ENCODE peak calls at places on chromosome 9, in nine cellular contexts. X is iPS DF 19.7; M is amniotic stem cell; V is neuronal stem cell; B is endothelial cell; C is T-cell; I is lung microvascular endothelial cell; L is activated effector memory CD4-positive, alpha-beta T cell treated with anti-CD3 and anti-CD28 coated beads, Interleukin-2, amount 50 U/mL, for 16 hours; K is stimulated activated CD8-positive, alpha-beta memory T cell treated with anti-CD3 and anti-CD28 coated beads, Interleukin-2, amount 100 ng/mL, for 48 hours. E is an unnamed sample.

GRCh38 chr9:78312125-78312524 is 15.2 kb downstream of the PSAT1 start:
- DNase-seq in V (no peak), B (no peak), I (no peak), K (no peak), C (no peak), X (no peak), L (no peak), M (no peak), E (no peak)

GRCh38 chr9:15308511-15308910 is 1.5 kb upstream of the TTC39B start:
- DNase-seq in I (no peak), K (no peak), M (peak; percentile 31), C (no peak), V (no peak), B (no peak), X (no peak), L (no peak), E (no peak)

GRCh38 chr9:91187965-91188344 is 173.8 kb downstream of the AUH start:
- DNase-seq in X (no peak), I (no peak), M (peak; percentile 9), C (no peak), K (no peak), B (no peak), V (no peak), L (no peak), E (no peak)

GRCh38 chr9:78011037-78011436 is 20.6 kb downstream of the GNAQ start:
- DNase-seq in V (no peak), C (no peak), L (no peak), I (no peak), X (no peak), B (no peak), M (no peak), K (no peak), E (no peak)

GRCh38 chr9:113898151-113898550 is 22.0 kb downstream of the ZNF618 start:
- DNase-seq in X (no peak), K (no peak), M (no peak), B (no peak), C (no peak), L (no peak), V (no peak), I (peak; percentile 62), E (no peak)

GRCh38 chr9:135156525-135157510 is 69.3 kb downstream of the OLFM1 start:
- DNase-seq in B (peak; percentile 80), M (no peak), K (no peak), X (peak; percentile 75), V (peak; percentile 90), C (no peak), L (no peak), I (peak; percentile 44), E (no peak)

GRCh38 chr9:133969681-133970580 is 22.2 kb downstream of the VAV2 start:
- DNase-seq in I (no peak), X (no peak), V (no peak), C (no peak), L (no peak), M (no peak), K (no peak), B (no peak), E (no peak)

GRCh38 chr9:126262738-126263137 is 63.9 kb upstream of the MVB12B start:
- DNase-seq in B (no peak), C (no peak), V (no peak), K (no peak), L (no peak), M (no peak), X (no peak), I (no peak), E (no peak)

GRCh38 chr9:37564114-37564513 is 12.1 kb downstream of the FBXO10 start:
- DNase-seq in M (no peak), C (no peak), L (no peak), I (no peak), K (no peak), V (no peak), X (no peak), B (no peak), E (no peak)

GRCh38 chr9:72509635-72510034 is 11.8 kb upstream of the TMC1 start:
- DNase-seq in L (no peak), X (no peak), V (no peak), K (no peak), I (peak; percentile 9), B (no peak), M (no peak), C (no peak), E (no peak)

GRCh38 chr9:131470581-131470991 is 32.1 kb upstream of the POMT1 start:
- DNase-seq in M (no peak), C (no peak), V (no peak), K (no peak), X (no peak), L (peak; percentile 59), I (no peak), B (no peak), E (no peak)

GRCh38 chr9:16671591-16672137 is 198.8 kb downstream of the BNC2 start:
- DNase-seq in I (no peak), L (no peak), V (no peak), M (peak; percentile 20), B (no peak), C (no peak), X (no peak), K (no peak), E (no peak)

GRCh38 chr9:101027246-101027645 is 1.3 kb upstream of the PLPPR1 start:
- DNase-seq in V (no peak), L (no peak), B (no peak), C (no peak), X (no peak), I (no peak), K (no peak), M (no peak), E (no peak)

GRCh38 chr9:131279927-131280530 is 3.7 kb upstream of the FAM78A start:
- DNase-seq in C (no peak), L (no peak), B (no peak), I (no peak), V (no peak), K (no peak), X (no peak), M (no peak), E (no peak)

GRCh38 chr9:18371621-18372020 is 102.3 kb upstream of the ADAMTSL1 start:
- DNase-seq in L (no peak), K (no peak), M (no peak), X (no peak), C (no peak), I (no peak), B (no peak), V (no peak), E (no peak)

GRCh38 chr9:18721267-18722079 is 247.5 kb downstream of the ADAMTSL1 start:
- DNase-seq in C (no peak), L (no peak), B (no peak), I (no peak), M (peak; percentile 21), X (no peak), V (no peak), K (no peak), E (no peak)

GRCh38 chr9:121861501-121862180 is 210.2 kb downstream of the DAB2IP start:
- DNase-seq in K (no peak), L (no peak), M (no peak), X (no peak), C (no peak), V (no peak), I (peak; percentile 48), B (peak; percentile 49), E (no peak)

GRCh38 chr9:130110166-130110565 is 56.5 kb downstream of the GPR107 start:
- DNase-seq in X (no peak), I (no peak), V (no peak), L (no peak), M (no peak), C (no peak), K (no peak), B (no peak), E (no peak)

GRCh38 chr9:14272924-14273528 is 40.9 kb downstream of the NFIB start:
- DNase-seq in L (no peak), K (no peak), B (no peak), C (no peak), X (no peak), V (no peak), I (no peak), M (no peak), E (no peak)

GRCh38 chr9:128495804-128496417 is 8.6 kb upstream of the GLE1 start:
- DNase-seq in B (peak; percentile 16), K (no peak), V (no peak), I (peak; percentile 22), L (peak; percentile 24), M (no peak), X (no peak), C (no peak), E (no peak)

GRCh38 chr9:21082671-21083070 is 4.9 kb upstream of the IFNB1 start:
- DNase-seq in M (no peak), X (no peak), I (no peak), C (no peak), K (no peak), V (no peak), B (no peak), L (no peak), E (no peak)

GRCh38 chr9:18296702-18297531 is 177.0 kb upstream of the ADAMTSL1 start:
- DNase-seq in X (no peak), K (no peak), B (no peak), M (no peak), L (no peak), C (no peak), I (peak; percentile 26), V (no peak), E (no peak)

GRCh38 chr9:19510907-19511306 is 102.1 kb downstream of the ACER2 start:
- DNase-seq in K (no peak), X (no peak), B (no peak), V (no peak), L (no peak), I (no peak), C (no peak), M (no peak), E (no peak)

GRCh38 chr9:37417252-37417803 is 5.2 kb upstream of the GRHPR start:
- DNase-seq in B (no peak), L (no peak), I (no peak), M (no peak), K (no peak), X (no peak), V (no peak), C (no peak), E (no peak)

GRCh38 chr9:96519095-96519494 is 69.1 kb downstream of the HABP4 start:
- DNase-seq in I (peak; percentile 41), X (no peak), M (no peak), L (no peak), K (no peak), C (no peak), B (no peak), V (no peak), E (no peak)